ENCODE peak calls at places on chromosomes 4 and X, in four cellular contexts. O is CD4-positive, alpha-beta memory T cell; F is NCI-H1105 treated with DMSO at 0.1 percent for 48 hours; E is D341Med. W is an unnamed sample.

GRCh38 chr4:64738240-64738639 is 329.0 kb upstream of the TECRL start:
- DNase-seq in F (no peak), O (no peak), E (no peak), W (no peak)

GRCh38 chrX:150094996-150095395 is 156.7 kb upstream of the EOLA2 start:
- DNase-seq in O (no peak), F (no peak), E (no peak), W (no peak)

GRCh38 chr4:151566053-151566452 is 157.1 kb downstream of the FHIP1A start:
- DNase-seq in F (no peak), E (no peak), O (no peak), W (no peak)

GRCh38 chrX:37545066-37545465 is 26.4 kb upstream of the LANCL3 start:
- DNase-seq in E (no peak), O (no peak), F (no peak), W (no peak)

GRCh38 chr4:110064295-110064694 is 134.1 kb downstream of the ELOVL6 start:
- DNase-seq in E (no peak), F (no peak), O (no peak), W (no peak)

GRCh38 chr4:89410687-89411086 is 103.1 kb upstream of the GPRIN3 start:
- DNase-seq in E (no peak), F (no peak), O (no peak), W (peak; percentile 85)

GRCh38 chrX:115650916-115651315 is 89.9 kb downstream of the PLS3 start:
- DNase-seq in F (peak; percentile 61), E (peak; percentile 23), O (no peak), W (peak; percentile 54)

GRCh38 chr4:47597696-47598095 is 112.6 kb downstream of the ATP10D start:
- DNase-seq in E (no peak), F (no peak), O (no peak), W (no peak)

W was measured in kidney tubule cell.